ENCODE peak calls at places on chromosomes 16 and 17, in five cellular contexts. One of them, this sample, is unnamed.

GRCh38 chr17:47304191-47304590 is 19.6 kb upstream of the EFCAB13 start:
- DNase-seq in iris pigment epithelial cell: no peak
- DNase-seq in left cardiac atrium: no peak
- DNase-seq in Jurkat, Clone E6-1: no peak
- DNase-seq in right cardiac atrium: no peak
- DNase-seq in this sample: no peak

GRCh38 chr16:48542020-48542473 is 67.9 kb downstream of the N4BP1 start:
- DNase-seq in iris pigment epithelial cell: peak; percentile 53
- DNase-seq in left cardiac atrium: peak; percentile 53
- DNase-seq in Jurkat, Clone E6-1: no peak
- DNase-seq in right cardiac atrium: peak; percentile 75
- DNase-seq in this sample: peak; percentile 49

GRCh38 chr17:71472809-71473789 is 647.7 kb upstream of the SOX9 start:
- DNase-seq in iris pigment epithelial cell: peak; percentile 57
- DNase-seq in left cardiac atrium: no peak
- DNase-seq in Jurkat, Clone E6-1: peak; percentile 48
- DNase-seq in right cardiac atrium: no peak
- DNase-seq in this sample: peak; percentile 20

GRCh38 chr16:8948831-8949230 is 14.9 kb downstream of the USP7 start:
- DNase-seq in iris pigment epithelial cell: no peak
- DNase-seq in left cardiac atrium: no peak
- DNase-seq in Jurkat, Clone E6-1: peak; percentile 89
- DNase-seq in right cardiac atrium: no peak
- DNase-seq in this sample: no peak

GRCh38 chr16:55655709-55656694 is at the start of gene SLC6A2:
- DNase-seq in iris pigment epithelial cell: no peak
- DNase-seq in left cardiac atrium: no peak
- DNase-seq in Jurkat, Clone E6-1: no peak
- DNase-seq in right cardiac atrium: no peak
- DNase-seq in this sample: no peak

GRCh38 chr16:81415757-81416156 is 28.9 kb upstream of the CMIP start:
- DNase-seq in iris pigment epithelial cell: no peak
- DNase-seq in left cardiac atrium: no peak
- DNase-seq in Jurkat, Clone E6-1: no peak
- DNase-seq in right cardiac atrium: no peak
- DNase-seq in this sample: no peak

GRCh38 chr16:62954144-62955032 is 918.1 kb upstream of the CDH8 start:
- DNase-seq in iris pigment epithelial cell: no peak
- DNase-seq in left cardiac atrium: no peak
- DNase-seq in Jurkat, Clone E6-1: no peak
- DNase-seq in right cardiac atrium: no peak
- DNase-seq in this sample: no peak

GRCh38 chr17:41835214-41835799 is 725 bp downstream of the NT5C3B start:
- DNase-seq in iris pigment epithelial cell: no peak
- DNase-seq in left cardiac atrium: no peak
- DNase-seq in Jurkat, Clone E6-1: no peak
- DNase-seq in right cardiac atrium: no peak
- DNase-seq in this sample: no peak

GRCh38 chr17:10743316-10744009 is 13.6 kb upstream of the TMEM220 start:
- DNase-seq in iris pigment epithelial cell: peak; percentile 51
- DNase-seq in left cardiac atrium: no peak
- DNase-seq in Jurkat, Clone E6-1: no peak
- DNase-seq in right cardiac atrium: no peak
- DNase-seq in this sample: no peak

GRCh38 chr16:88454315-88455057 is 1.4 kb downstream of the ZFPM1 start:
- DNase-seq in iris pigment epithelial cell: peak; percentile 21
- DNase-seq in left cardiac atrium: peak; percentile 55
- DNase-seq in Jurkat, Clone E6-1: peak; percentile 21
- DNase-seq in right cardiac atrium: no peak
- DNase-seq in this sample: peak; percentile 40